ENCODE peak calls at places on chromosomes 16 and 17, in nine cellular contexts. One of them, this sample, is unnamed. For H3K4me1, the result is how much of the 10 kb centered on the place peaks cover.

GRCh38 chr17:32491371-32492280 is 4.8 kb downstream of the CDK5R1 start:
- DNase-seq in body of pancreas: no peak
- DNase-seq in heart left ventricle: no peak
- DNase-seq in MM.1S: no peak
- DNase-seq in transverse colon: no peak
- DNase-seq in GM23338: no peak
- DNase-seq in psoas muscle: no peak
- DNase-seq in RWPE2: no peak
- DNase-seq in PC-3: no peak
- DNase-seq in this sample: no peak

GRCh38 chr16:72530434-72530833 is 358.5 kb upstream of the PMFBP1 start:
- DNase-seq in heart left ventricle: no peak
- DNase-seq in psoas muscle: no peak
- DNase-seq in transverse colon: no peak
- DNase-seq in PC-3: peak
- DNase-seq in GM23338: peak
- DNase-seq in MM.1S: peak
- DNase-seq in RWPE2: no peak
- DNase-seq in body of pancreas: no peak
- DNase-seq in this sample: no peak

GRCh38 chr16:74574146-74574545 is 32.8 kb downstream of the GLG1 start:
- DNase-seq in psoas muscle: no peak
- DNase-seq in transverse colon: no peak
- DNase-seq in body of pancreas: no peak
- DNase-seq in GM23338: no peak
- DNase-seq in heart left ventricle: no peak
- DNase-seq in RWPE2: no peak
- DNase-seq in MM.1S: no peak
- DNase-seq in PC-3: no peak
- DNase-seq in this sample: no peak

GRCh38 chr16:59356144-59356543 is 622.0 kb upstream of the GOT2 start:
- DNase-seq in PC-3: no peak
- DNase-seq in body of pancreas: no peak
- DNase-seq in transverse colon: no peak
- DNase-seq in RWPE2: no peak
- DNase-seq in GM23338: no peak
- DNase-seq in psoas muscle: no peak
- DNase-seq in heart left ventricle: no peak
- DNase-seq in MM.1S: no peak
- DNase-seq in this sample: no peak

GRCh38 chr17:2123467-2124251 is 68.8 kb downstream of the HIC1 start:
- DNase-seq in MM.1S: no peak
- DNase-seq in GM23338: no peak
- DNase-seq in body of pancreas: no peak
- DNase-seq in transverse colon: peak
- DNase-seq in psoas muscle: no peak
- DNase-seq in heart left ventricle: peak
- DNase-seq in RWPE2: no peak
- DNase-seq in PC-3: no peak
- DNase-seq in this sample: no peak

GRCh38 chr17:65987988-65988387 is 203.9 kb downstream of the CEP112 start:
- DNase-seq in transverse colon: peak
- DNase-seq in PC-3: peak
- DNase-seq in MM.1S: peak
- DNase-seq in heart left ventricle: no peak
- DNase-seq in psoas muscle: no peak
- DNase-seq in body of pancreas: no peak
- DNase-seq in RWPE2: no peak
- DNase-seq in GM23338: peak
- DNase-seq in this sample: no peak

GRCh38 chr16:80530479-80530878 is 10.3 kb upstream of the DYNLRB2 start:
- DNase-seq in GM23338: no peak
- DNase-seq in MM.1S: no peak
- DNase-seq in psoas muscle: no peak
- DNase-seq in transverse colon: no peak
- DNase-seq in body of pancreas: no peak
- DNase-seq in RWPE2: no peak
- DNase-seq in PC-3: no peak
- DNase-seq in heart left ventricle: no peak
- DNase-seq in this sample: no peak

GRCh38 chr17:40864661-40865380 is 2.2 kb downstream of the KRT12 start:
- DNase-seq in psoas muscle: no peak
- DNase-seq in RWPE2: no peak
- DNase-seq in GM23338: no peak
- DNase-seq in PC-3: no peak
- DNase-seq in transverse colon: no peak
- DNase-seq in body of pancreas: no peak
- DNase-seq in heart left ventricle: no peak
- DNase-seq in MM.1S: no peak
- DNase-seq in this sample: no peak

GRCh38 chr17:58084317-58084981 is 1.2 kb downstream of the DYNLL2 start:
- DNase-seq in GM23338: peak
- DNase-seq in MM.1S: peak
- DNase-seq in heart left ventricle: peak
- DNase-seq in PC-3: peak
- DNase-seq in psoas muscle: peak
- DNase-seq in body of pancreas: peak
- DNase-seq in transverse colon: peak
- DNase-seq in RWPE2: no peak
- DNase-seq in this sample: peak

GRCh38 chr17:510223-510917 is 157.8 kb upstream of the RPH3AL start:
- DNase-seq in GM23338: no peak
- DNase-seq in MM.1S: no peak
- DNase-seq in heart left ventricle: no peak
- DNase-seq in body of pancreas: no peak
- DNase-seq in transverse colon: no peak
- DNase-seq in PC-3: no peak
- DNase-seq in psoas muscle: no peak
- DNase-seq in RWPE2: no peak
- DNase-seq in this sample: no peak

GRCh38 chr17:30939059-30939689 is 17.4 kb downstream of the ADAP2 start:
- DNase-seq in GM23338: no peak
- DNase-seq in body of pancreas: no peak
- DNase-seq in PC-3: no peak
- DNase-seq in transverse colon: no peak
- DNase-seq in psoas muscle: peak
- DNase-seq in RWPE2: no peak
- DNase-seq in heart left ventricle: peak
- DNase-seq in MM.1S: peak
- DNase-seq in this sample: no peak

GRCh38 chr16:19808061-19808621 is 76.5 kb downstream of the GPRC5B start:
- DNase-seq in heart left ventricle: peak
- DNase-seq in RWPE2: no peak
- DNase-seq in psoas muscle: no peak
- DNase-seq in MM.1S: peak
- DNase-seq in body of pancreas: peak
- DNase-seq in PC-3: no peak
- DNase-seq in GM23338: no peak
- DNase-seq in transverse colon: no peak
- DNase-seq in this sample: no peak

GRCh38 chr17:74450231-74450630 is 16.2 kb upstream of the CD300A start:
- DNase-seq in PC-3: no peak
- DNase-seq in RWPE2: no peak
- DNase-seq in MM.1S: no peak
- DNase-seq in psoas muscle: no peak
- DNase-seq in transverse colon: no peak
- DNase-seq in GM23338: no peak
- DNase-seq in heart left ventricle: no peak
- DNase-seq in body of pancreas: no peak
- DNase-seq in this sample: no peak

GRCh38 chr16:88753600-88753999 is 31.4 kb downstream of the PIEZO1 start:
- DNase-seq in PC-3: no peak
- DNase-seq in MM.1S: no peak
- DNase-seq in body of pancreas: no peak
- DNase-seq in heart left ventricle: no peak
- DNase-seq in RWPE2: no peak
- DNase-seq in psoas muscle: no peak
- DNase-seq in GM23338: no peak
- DNase-seq in transverse colon: no peak
- DNase-seq in this sample: no peak

GRCh38 chr16:88754912-88755744 is 29.9 kb downstream of the PIEZO1 start:
- DNase-seq in MM.1S: no peak
- DNase-seq in transverse colon: no peak
- DNase-seq in RWPE2: no peak
- DNase-seq in PC-3: peak
- DNase-seq in body of pancreas: no peak
- DNase-seq in psoas muscle: no peak
- DNase-seq in GM23338: peak
- DNase-seq in heart left ventricle: no peak
- DNase-seq in this sample: no peak

GRCh38 chr16:88754109-88754911 is 30.7 kb downstream of the PIEZO1 start:
- DNase-seq in transverse colon: no peak
- DNase-seq in RWPE2: no peak
- DNase-seq in heart left ventricle: no peak
- DNase-seq in PC-3: no peak
- DNase-seq in GM23338: no peak
- DNase-seq in MM.1S: no peak
- DNase-seq in body of pancreas: no peak
- DNase-seq in psoas muscle: no peak
- DNase-seq in this sample: no peak

GRCh38 chr16:88758227-88758943 is 26.6 kb downstream of the PIEZO1 start:
- DNase-seq in RWPE2: no peak
- DNase-seq in psoas muscle: no peak
- DNase-seq in body of pancreas: no peak
- DNase-seq in PC-3: no peak
- DNase-seq in heart left ventricle: no peak
- DNase-seq in GM23338: no peak
- DNase-seq in transverse colon: no peak
- DNase-seq in MM.1S: no peak
- DNase-seq in this sample: no peak

DNA sequence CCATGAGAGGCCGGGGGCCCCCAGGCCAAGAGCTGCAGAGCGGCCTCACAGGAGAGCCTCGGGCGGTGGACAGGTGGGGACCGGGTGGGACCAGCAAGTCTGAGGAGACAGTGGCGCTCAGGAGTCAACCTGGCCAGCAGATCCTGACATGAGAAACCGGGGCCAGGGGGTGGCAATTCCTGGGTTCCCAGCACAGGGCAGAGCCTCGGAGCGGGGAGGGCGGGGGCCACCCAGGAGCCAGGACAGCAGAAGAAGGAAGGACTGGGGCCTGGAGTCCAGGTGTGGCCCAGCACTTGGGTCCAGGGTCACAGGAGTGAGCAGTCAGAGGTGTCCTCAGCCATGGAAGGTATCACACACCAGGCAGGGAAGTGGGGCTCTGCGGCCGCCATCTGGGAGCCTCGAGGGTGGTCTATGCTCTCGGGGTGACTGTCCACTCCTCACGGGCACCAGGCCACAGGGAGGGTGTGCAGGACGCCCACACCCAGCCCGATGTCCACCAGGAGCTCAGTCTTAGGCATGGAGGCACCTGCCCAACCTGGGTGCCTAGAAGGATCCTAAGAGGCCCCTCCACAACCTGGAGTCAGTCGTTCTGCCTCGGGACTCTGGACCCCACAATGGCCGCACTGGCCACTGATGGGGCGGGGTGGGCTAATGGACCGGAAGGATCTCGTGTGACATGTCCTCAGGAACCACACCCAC is 29.1 kb downstream of the PIEZO1 start:
- DNase-seq in body of pancreas: no peak
- DNase-seq in psoas muscle: no peak
- DNase-seq in heart left ventricle: no peak
- DNase-seq in RWPE2: no peak
- DNase-seq in PC-3: no peak
- DNase-seq in MM.1S: no peak
- DNase-seq in transverse colon: no peak
- DNase-seq in GM23338: no peak
- DNase-seq in this sample: no peak
- H3K4me1 ChIP-seq in body of pancreas: under half
- H3K4me1 ChIP-seq in psoas muscle: under half
- H3K4me1 ChIP-seq in heart left ventricle: under half
- H3K4me1 ChIP-seq in RWPE2: under half
- H3K4me1 ChIP-seq in PC-3: under half
- H3K4me1 ChIP-seq in MM.1S: under half
- H3K4me1 ChIP-seq in transverse colon: under half
- H3K4me1 ChIP-seq in GM23338: under half
- H3K4me1 ChIP-seq in this sample: half or more

GRCh38 chr16:89637379-89637778 is 20.1 kb downstream of the CHMP1A start:
- DNase-seq in heart left ventricle: no peak
- DNase-seq in psoas muscle: no peak
- DNase-seq in PC-3: no peak
- DNase-seq in MM.1S: no peak
- DNase-seq in RWPE2: no peak
- DNase-seq in body of pancreas: no peak
- DNase-seq in transverse colon: no peak
- DNase-seq in GM23338: no peak
- DNase-seq in this sample: no peak
- TF ChIP-seq CTCF in heart left ventricle: no peak
- TF ChIP-seq CTCF in psoas muscle: no peak
- TF ChIP-seq CTCF in PC-3: no peak
- TF ChIP-seq CTCF in MM.1S: no peak
- TF ChIP-seq CTCF in RWPE2: no peak
- TF ChIP-seq CTCF in body of pancreas: no peak
- TF ChIP-seq CTCF in transverse colon: no peak
- TF ChIP-seq CTCF in GM23338: no peak
- TF ChIP-seq CTCF in this sample: no peak

DNA sequence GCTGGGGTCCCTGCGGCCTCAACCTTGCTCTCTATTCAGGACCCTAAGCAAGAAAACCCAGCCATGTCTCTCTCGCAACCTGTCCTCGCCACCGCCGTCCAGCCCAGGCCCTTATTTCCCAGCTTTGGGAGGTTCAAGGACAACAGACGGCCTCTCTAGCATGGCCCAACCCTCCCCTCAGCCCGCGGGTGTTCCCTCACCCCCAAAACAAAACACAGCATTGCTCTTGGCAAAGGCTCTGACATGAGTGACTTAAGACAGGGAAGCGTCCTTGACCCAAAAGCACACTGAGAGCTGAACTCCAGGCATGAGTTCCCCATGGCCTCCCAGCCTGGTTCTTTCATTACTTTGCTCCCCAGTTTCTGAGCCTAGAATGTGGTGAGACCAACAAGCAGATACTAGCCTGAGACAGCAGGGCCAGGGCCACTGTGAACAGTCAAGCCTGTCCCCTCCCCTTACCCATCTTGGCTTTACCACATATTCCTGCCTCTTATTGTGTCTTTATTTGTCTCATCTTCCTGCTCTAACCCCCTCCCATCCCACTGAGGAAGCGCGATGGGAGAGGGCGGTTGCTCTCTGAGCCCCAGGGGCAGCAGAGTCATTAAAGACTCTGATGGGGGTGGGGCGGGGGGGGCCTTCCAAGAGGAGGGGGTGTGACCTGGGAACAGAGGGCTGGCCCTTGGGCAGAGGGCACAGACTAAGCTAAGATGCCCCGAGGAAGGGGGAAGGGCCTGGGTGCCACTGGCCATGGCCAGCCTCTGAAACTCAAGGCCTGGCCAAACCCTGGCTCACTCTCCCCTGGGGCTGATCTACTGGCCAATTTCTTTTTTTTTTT is 11.8 kb downstream of the SREBF1 start:
- DNase-seq in MM.1S: no peak
- DNase-seq in GM23338: peak
- DNase-seq in psoas muscle: peak
- DNase-seq in heart left ventricle: no peak
- DNase-seq in body of pancreas: peak
- DNase-seq in transverse colon: no peak
- DNase-seq in RWPE2: no peak
- DNase-seq in PC-3: no peak
- DNase-seq in this sample: no peak
- H3K4me1 ChIP-seq in MM.1S: under half
- H3K4me1 ChIP-seq in GM23338: under half
- H3K4me1 ChIP-seq in psoas muscle: half or more
- H3K4me1 ChIP-seq in heart left ventricle: half or more
- H3K4me1 ChIP-seq in body of pancreas: half or more
- H3K4me1 ChIP-seq in transverse colon: under half
- H3K4me1 ChIP-seq in RWPE2: half or more
- H3K4me1 ChIP-seq in PC-3: half or more
- H3K4me1 ChIP-seq in this sample: half or more

GRCh38 chr17:72143245-72143644 is 22.4 kb downstream of the SOX9 start:
- DNase-seq in MM.1S: no peak
- DNase-seq in body of pancreas: no peak
- DNase-seq in transverse colon: no peak
- DNase-seq in psoas muscle: no peak
- DNase-seq in PC-3: no peak
- DNase-seq in RWPE2: no peak
- DNase-seq in heart left ventricle: no peak
- DNase-seq in GM23338: no peak
- DNase-seq in this sample: no peak
- TF ChIP-seq CTCF in MM.1S: no peak
- TF ChIP-seq CTCF in body of pancreas: no peak
- TF ChIP-seq CTCF in transverse colon: no peak
- TF ChIP-seq CTCF in psoas muscle: no peak
- TF ChIP-seq CTCF in PC-3: no peak
- TF ChIP-seq CTCF in RWPE2: no peak
- TF ChIP-seq CTCF in heart left ventricle: no peak
- TF ChIP-seq CTCF in GM23338: no peak
- TF ChIP-seq CTCF in this sample: no peak

This sample was measured in esophagus muscularis mucosa.